ENCODE peak calls at places on chromosomes 7 and 10, in seven cellular contexts. P is GM12892, M is GM12891, G is sigmoid colon, Q is breast epithelium, A is GM23338, L is Panc1. B is an unnamed sample.

GRCh38 chr10:51251110-51251509 is 176.8 kb downstream of the PRKG1 start:
- DNase-seq in G (no peak), A (no peak), M (no peak), Q (no peak), L (no peak), P (no peak), B (no peak)

GRCh38 chr7:82044497-82045080 is 274.7 kb upstream of the HGF start:
- DNase-seq in L (peak), P (no peak), M (no peak), A (peak), Q (no peak), G (no peak), B (no peak)

GRCh38 chr7:148918058-148918596 is 34.0 kb upstream of the EZH2 start:
- DNase-seq in P (no peak), A (no peak), L (no peak), Q (no peak), G (no peak), M (no peak), B (no peak)

GRCh38 chr10:77104459-77104980 is 533.1 kb downstream of the KCNMA1 start:
- DNase-seq in M (no peak), L (no peak), A (no peak), P (no peak), G (peak), Q (no peak), B (peak)

GRCh38 chr7:19561121-19561805 is 147.6 kb downstream of the POLR1F start:
- DNase-seq in G (no peak), Q (no peak), A (no peak), L (no peak), P (no peak), M (no peak), B (no peak)

GRCh38 chr7:135645296-135645904 is 16.9 kb upstream of the STMP1 start:
- DNase-seq in P (no peak), A (peak), M (no peak), Q (no peak), G (no peak), L (no peak), B (no peak)

GRCh38 chr10:109029870-109030269 is 893.4 kb downstream of the XPNPEP1 start:
- DNase-seq in P (no peak), Q (no peak), A (no peak), G (no peak), L (no peak), M (no peak), B (no peak)

GRCh38 chr10:110794808-110795207 is 76.9 kb upstream of the PDCD4 start:
- DNase-seq in P (no peak), Q (no peak), G (no peak), M (no peak), L (no peak), A (no peak), B (no peak)

GRCh38 chr7:128102490-128103291 is 71.5 kb upstream of the LRRC4 start:
- DNase-seq in M (no peak), G (no peak), L (no peak), Q (no peak), P (no peak), A (no peak), B (no peak)

GRCh38 chr10:30359373-30360206 is 10.5 kb upstream of the MTPAP start:
- DNase-seq in P (peak), M (peak), L (peak), G (peak), A (peak), Q (no peak), B (peak)

GRCh38 chr7:44185729-44186128 is 3.5 kb downstream of the GCK start:
- DNase-seq in G (no peak), M (no peak), Q (no peak), A (no peak), L (no peak), P (no peak), B (no peak)

GRCh38 chr7:7529328-7529727 is 6.3 kb downstream of the COL28A1 start:
- DNase-seq in M (no peak), A (no peak), P (no peak), Q (no peak), G (no peak), L (no peak), B (no peak)

GRCh38 chr10:102599565-102600327 is 44.5 kb upstream of the TRIM8 start:
- DNase-seq in P (no peak), L (no peak), A (no peak), G (peak), Q (no peak), M (no peak), B (no peak)

GRCh38 chr10:35416628-35417625 is 80.6 kb downstream of the CCNY start:
- DNase-seq in Q (no peak), G (peak), M (no peak), P (no peak), L (no peak), A (peak), B (no peak)

GRCh38 chr10:89352039-89352597 is 24.3 kb downstream of the IFIT3 start:
- DNase-seq in M (no peak), P (no peak), G (no peak), A (no peak), L (no peak), Q (peak), B (no peak)
- TF ChIP-seq POLR2AphosphoS5 in M (no peak), P (no peak), G (no peak), A (no peak), L (no peak), Q (peak), B (no peak)

GRCh38 chr10:13717936-13718772 is 131.4 kb downstream of the PRPF18 start:
- DNase-seq in M (no peak), A (no peak), L (no peak), G (peak), P (no peak), Q (peak), B (no peak)
- TF ChIP-seq POLR2AphosphoS5 in M (no peak), A (no peak), L (no peak), G (no peak), P (no peak), Q (peak), B (no peak)

GRCh38 chr7:70504254-70504653 is 627.7 kb upstream of the GALNT17 start:
- DNase-seq in A (no peak), M (no peak), Q (no peak), P (no peak), L (no peak), G (no peak), B (no peak)
- TF ChIP-seq POLR2AphosphoS5 in A (no peak), M (no peak), Q (no peak), P (no peak), L (no peak), G (no peak), B (no peak)

DNA sequence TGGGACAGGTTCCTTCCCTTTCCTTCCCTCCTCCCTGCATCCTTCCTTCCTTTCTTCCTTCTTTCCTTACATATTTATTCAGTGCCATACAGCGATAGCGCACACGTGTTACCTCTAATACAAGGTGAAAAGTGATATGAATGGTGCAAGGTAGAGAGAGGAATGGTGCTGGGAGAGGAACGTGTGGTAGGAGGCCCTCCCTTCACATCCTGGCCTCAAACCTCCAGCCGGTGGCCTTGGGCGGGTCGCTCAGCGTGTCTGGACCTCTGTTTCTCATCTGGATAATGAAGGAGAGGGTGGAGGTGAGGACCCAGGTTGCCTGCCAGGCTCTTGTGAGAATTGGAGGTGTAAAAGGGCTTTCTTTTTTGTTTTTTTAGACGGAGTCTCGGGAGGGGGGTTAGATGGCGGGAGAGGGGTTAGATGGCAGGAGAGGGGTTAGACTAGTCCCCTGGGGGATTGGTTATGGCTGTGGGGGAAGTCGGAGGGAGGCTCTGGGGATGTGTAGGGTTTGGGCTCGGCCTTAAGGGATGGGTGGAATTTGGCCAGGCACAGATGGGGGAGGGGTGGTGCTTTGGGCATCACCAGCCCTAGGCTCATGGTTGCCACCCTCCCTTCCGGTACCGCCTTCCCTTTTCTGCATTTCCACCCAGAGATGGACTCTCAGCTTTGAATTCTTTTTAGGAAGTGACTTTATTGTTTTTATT is 14.9 kb downstream of the CHST3 start:
- DNase-seq in G (no peak), A (no peak), M (no peak), L (no peak), Q (no peak), P (no peak), B (no peak)
- TF ChIP-seq POLR2AphosphoS5 in G (no peak), A (no peak), M (no peak), L (no peak), Q (no peak), P (no peak), B (no peak)

GRCh38 chr7:2717905-2718702 is 30.1 kb downstream of the AMZ1 start:
- DNase-seq in Q (no peak), G (no peak), L (no peak), P (no peak), M (no peak), A (no peak), B (no peak)

GRCh38 chr7:2718703-2718965 is 30.6 kb downstream of the AMZ1 start:
- DNase-seq in Q (no peak), L (no peak), M (no peak), P (no peak), G (no peak), A (no peak), B (no peak)

GRCh38 chr7:2716906-2717292 is 28.9 kb downstream of the AMZ1 start:
- DNase-seq in A (no peak), Q (no peak), M (no peak), L (no peak), P (no peak), G (no peak), B (no peak)

GRCh38 chr7:2716488-2716887 is 28.5 kb downstream of the AMZ1 start:
- DNase-seq in G (no peak), Q (no peak), M (no peak), P (no peak), A (no peak), L (no peak), B (no peak)

GRCh38 chr7:2717293-2717904 is 29.4 kb downstream of the AMZ1 start:
- DNase-seq in Q (no peak), P (no peak), L (no peak), G (peak), M (peak), A (no peak), B (no peak)
- TF ChIP-seq POLR2AphosphoS5 in Q (no peak), P (no peak), L (no peak), G (peak), M (no peak), A (no peak), B (no peak)

DNA sequence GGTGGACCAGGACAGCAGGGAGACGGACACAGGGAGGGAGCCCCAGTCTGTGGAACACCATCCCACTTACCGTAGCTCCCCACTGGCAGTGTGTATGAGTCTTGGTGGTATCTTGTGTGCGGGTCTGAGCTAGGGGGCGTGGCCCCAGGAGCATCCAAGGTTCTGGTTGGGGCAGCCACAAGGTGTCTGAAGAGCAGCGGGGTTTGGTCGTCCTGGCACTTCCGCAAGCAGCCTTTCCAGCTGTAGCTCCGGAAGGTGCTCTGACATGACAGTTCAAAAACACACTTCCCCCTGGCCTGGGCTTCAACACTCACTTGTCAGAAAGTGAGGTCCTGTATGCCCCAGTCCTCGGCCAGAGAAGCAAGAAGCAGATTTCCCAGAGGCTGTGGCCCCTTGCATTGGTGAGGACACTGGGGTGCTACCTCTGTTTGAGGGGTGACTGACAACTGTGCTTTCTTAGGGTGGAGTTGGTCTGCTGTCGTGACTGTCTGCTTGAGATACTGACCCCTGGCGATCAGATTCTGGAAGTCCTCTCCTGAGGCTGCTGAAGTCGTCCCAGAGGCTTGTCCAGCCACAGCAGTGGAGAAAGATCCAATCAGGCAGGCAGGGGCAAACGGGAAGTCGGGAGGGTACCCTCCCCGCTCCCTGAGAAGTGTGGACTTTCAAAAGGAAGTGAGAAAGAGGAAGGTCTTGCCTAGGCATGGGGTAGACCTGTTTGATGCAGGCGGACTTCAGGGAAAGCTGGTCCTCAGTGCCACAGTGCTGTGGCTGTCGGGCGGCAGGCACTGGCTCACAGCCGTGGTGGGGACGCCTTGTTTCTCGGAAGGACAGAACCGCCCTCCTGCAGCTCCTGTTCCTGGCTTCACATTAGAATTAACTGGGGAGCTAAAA is 51.4 kb upstream of the PFKFB3 start:
- DNase-seq in M (no peak), L (no peak), P (peak), Q (no peak), G (peak), A (peak), B (no peak)
- TF ChIP-seq POLR2AphosphoS5 in M (no peak), L (no peak), P (no peak), Q (no peak), G (no peak), A (no peak), B (no peak)

DNA sequence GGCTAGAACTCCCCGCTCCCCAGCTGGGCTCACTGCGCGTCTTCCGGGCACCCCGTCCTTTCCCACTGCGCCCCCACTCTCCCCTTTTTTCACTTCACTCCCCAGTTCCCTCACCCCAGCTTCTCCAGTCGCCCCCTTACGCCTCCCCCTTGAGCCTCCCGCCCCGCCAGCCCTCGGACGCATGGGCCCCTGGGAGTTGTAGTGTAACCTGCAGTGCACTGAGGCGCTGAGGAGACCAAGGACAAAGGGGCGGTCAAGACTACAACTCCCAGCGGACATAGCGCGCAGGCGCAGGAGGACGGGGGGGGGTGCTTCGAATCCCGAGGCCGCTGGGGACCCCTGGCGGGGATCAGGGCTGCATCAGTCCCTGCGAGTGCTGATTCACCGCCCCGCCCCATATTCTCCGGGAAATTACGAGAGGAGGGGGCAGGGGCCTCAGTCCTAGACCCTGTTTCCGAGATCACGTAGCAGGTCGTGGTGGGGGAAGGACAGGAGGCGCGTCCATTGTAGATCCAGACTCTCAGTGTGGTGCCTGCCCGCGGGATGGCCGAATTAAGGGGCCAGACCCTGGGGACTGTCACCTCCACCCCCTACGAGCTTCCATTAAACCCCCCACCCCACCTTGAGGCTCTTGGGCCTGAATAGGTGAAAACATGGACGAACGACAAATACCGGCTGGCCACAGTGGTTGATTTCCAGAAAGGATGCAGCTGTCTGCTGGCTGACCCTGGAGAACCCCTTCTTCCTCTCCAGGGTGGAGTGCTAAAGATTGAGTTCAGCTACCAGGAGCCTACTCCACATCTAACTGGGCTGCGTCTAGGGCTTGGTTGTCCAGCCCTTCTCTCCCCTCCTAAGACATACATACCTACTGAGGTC is 558 bp upstream of the YWHAG start:
- DNase-seq in Q (peak), G (peak), P (peak), M (peak), L (peak), A (peak), B (peak)
- TF ChIP-seq POLR2AphosphoS5 in Q (peak), G (peak), P (no peak), M (no peak), L (peak), A (peak), B (peak)

DNA sequence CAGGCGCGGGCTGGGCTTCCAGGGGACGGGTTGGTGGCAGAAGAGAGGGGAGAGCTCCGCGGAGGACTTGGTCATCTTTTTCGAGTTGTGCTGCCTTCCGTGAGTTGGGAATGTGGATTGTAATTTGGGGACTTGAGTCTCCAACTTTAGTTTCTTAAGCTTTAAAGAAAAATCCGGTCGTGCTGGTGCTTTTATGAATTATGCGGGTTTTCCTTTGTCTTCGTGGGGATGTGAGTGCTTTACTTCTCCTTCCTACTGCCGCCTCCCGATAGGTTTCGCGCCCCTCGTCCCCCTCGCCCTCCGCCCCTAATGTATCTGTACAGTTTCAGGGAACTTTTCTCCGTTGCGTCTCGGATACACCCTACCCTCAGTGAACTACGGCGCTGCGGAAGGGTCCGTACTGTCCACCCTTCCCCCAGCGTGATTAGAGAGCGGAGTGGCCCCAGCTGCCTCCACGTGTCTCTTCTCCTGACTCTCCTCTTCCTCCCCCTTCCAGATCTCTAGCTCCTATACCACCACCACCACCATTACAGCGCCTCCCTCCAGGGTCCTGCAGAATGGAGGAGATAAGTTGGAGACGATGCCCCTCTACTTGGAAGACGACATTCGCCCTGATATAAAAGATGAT is 649 bp downstream of the SCD start:
- DNase-seq in A (no peak), G (no peak), P (no peak), L (no peak), M (no peak), Q (no peak), B (no peak)
- TF ChIP-seq POLR2AphosphoS5 in A (no peak), G (no peak), P (no peak), L (no peak), M (no peak), Q (no peak), B (no peak)

GRCh38 chr7:106465704-106466468 is 181.1 kb upstream of the NAMPT start:
- DNase-seq in G (no peak), L (no peak), Q (no peak), P (no peak), M (no peak), A (no peak), B (no peak)
- TF ChIP-seq POLR2AphosphoS5 in G (no peak), L (no peak), Q (no peak), P (no peak), M (no peak), A (no peak), B (peak)